ENCODE peak calls at places on chromosomes 1 and 21, in four cellular contexts. O is psoas muscle, Y is MM.1S, K is upper lobe of right lung. A is an unnamed sample.

GRCh38 chr1:8687539-8687938 is 129.9 kb downstream of the RERE start:
- DNase-seq in O (no peak), Y (no peak), K (no peak), A (no peak)

GRCh38 chr1:12405325-12406217 is 175.7 kb downstream of the VPS13D start:
- DNase-seq in O (no peak), Y (no peak), K (no peak), A (no peak)

GRCh38 chr1:27643626-27644368 is 8.8 kb upstream of the FGR start:
- DNase-seq in O (peak), Y (peak), K (no peak), A (no peak)

GRCh38 chr1:101438359-101438758 is 201.5 kb downstream of the S1PR1 start:
- DNase-seq in O (no peak), Y (peak), K (no peak), A (no peak)

GRCh38 chr1:111648826-111649225 is 29.2 kb downstream of the RAP1A start:
- DNase-seq in O (peak), Y (no peak), K (no peak), A (no peak)

GRCh38 chr1:6440198-6441126 is 15.9 kb downstream of the ESPN start:
- DNase-seq in O (no peak), Y (peak), K (peak), A (no peak)

GRCh38 chr1:905071-905749 is 18.5 kb upstream of the SAMD11 start:
- DNase-seq in O (peak), Y (no peak), K (peak), A (no peak)

GRCh38 chr1:23699280-23700179 is 7.9 kb downstream of the RPL11 start:
- DNase-seq in O (no peak), Y (no peak), K (no peak), A (no peak)

GRCh38 chr1:203665986-203666385 is 39.4 kb downstream of the ATP2B4 start:
- DNase-seq in O (no peak), Y (no peak), K (no peak), A (no peak)

GRCh38 chr1:159823401-159823800 is 3.3 kb upstream of the SLAMF8 start:
- DNase-seq in O (no peak), Y (no peak), K (no peak), A (no peak)

GRCh38 chr21:29217818-29218252 is 80.9 kb upstream of the BACH1 start:
- DNase-seq in O (no peak), Y (no peak), K (no peak), A (no peak)

GRCh38 chr1:213724640-213725536 is 262.9 kb upstream of the PROX1 start:
- DNase-seq in O (peak), Y (no peak), K (no peak), A (no peak)

GRCh38 chr1:219296916-219297315 is 123.2 kb downstream of the LYPLAL1 start:
- DNase-seq in O (no peak), Y (no peak), K (no peak), A (no peak)

GRCh38 chr1:112515311-112516009 is 6.7 kb downstream of the WNT2B start:
- DNase-seq in O (no peak), Y (no peak), K (no peak), A (no peak)

GRCh38 chr1:92587445-92587844 is 100.7 kb upstream of the GFI1 start:
- DNase-seq in O (no peak), Y (no peak), K (no peak), A (peak)

GRCh38 chr1:90973897-90974798 is 47.7 kb downstream of the ZNF644 start:
- DNase-seq in O (no peak), Y (no peak), K (no peak), A (no peak)

GRCh38 chr1:205680073-205680851 is at the start of gene SLC45A3:
- DNase-seq in O (peak), Y (peak), K (peak), A (no peak)

GRCh38 chr1:45216861-45217260 is 10.5 kb upstream of the ZSWIM5 start:
- DNase-seq in O (no peak), Y (no peak), K (no peak), A (no peak)

GRCh38 chr1:64309468-64309867 is 106.0 kb downstream of the UBE2U start:
- DNase-seq in O (no peak), Y (no peak), K (no peak), A (no peak)

GRCh38 chr1:38558055-38558454 is 301.5 kb downstream of the RRAGC start:
- DNase-seq in O (no peak), Y (no peak), K (no peak), A (no peak)
- H3K4me3 ChIP-seq in O (no peak), Y (no peak), K (no peak), A (no peak)

GRCh38 chr1:161177112-161177935 is at the start of gene B4GALT3:
- DNase-seq in O (peak), Y (peak), K (peak), A (no peak)
- TF ChIP-seq CTCF in O (peak), Y (peak), K (peak), A (no peak)

DNA sequence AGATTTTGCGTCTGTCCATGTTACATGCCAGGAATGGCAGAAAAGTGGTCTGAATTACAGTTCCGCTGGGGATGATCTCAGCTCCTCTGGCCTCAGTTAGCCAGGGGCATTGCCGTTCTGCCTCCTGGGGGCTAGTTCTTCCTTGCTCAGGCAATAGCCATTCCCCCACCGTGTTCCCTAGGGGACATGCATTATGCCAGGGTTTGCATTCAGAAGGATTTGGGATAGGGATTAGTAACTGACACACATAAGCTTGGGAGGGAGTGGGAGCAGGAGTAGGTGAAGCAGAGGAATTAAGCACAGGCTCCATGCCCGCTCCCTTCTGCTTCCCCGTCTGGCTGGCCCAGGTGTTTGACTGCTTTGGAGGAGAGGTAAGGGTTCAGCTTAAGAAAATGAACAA is 12.7 kb downstream of the LRRC71 start:
- DNase-seq in O (no peak), Y (no peak), K (no peak), A (no peak)
- H3K4me3 ChIP-seq in O (no peak), Y (no peak), K (no peak), A (no peak)

GRCh38 chr1:231965615-231966014 is 339.0 kb downstream of the DISC1 start:
- DNase-seq in O (no peak), Y (no peak), K (no peak), A (no peak)

GRCh38 chr1:231964955-231965354 is 338.4 kb downstream of the DISC1 start:
- DNase-seq in O (no peak), Y (no peak), K (no peak), A (no peak)

GRCh38 chr1:231969078-231969477 is 342.5 kb downstream of the DISC1 start:
- DNase-seq in O (no peak), Y (no peak), K (no peak), A (no peak)

GRCh38 chr1:231964241-231964640 is 337.7 kb downstream of the DISC1 start:
- DNase-seq in O (no peak), Y (no peak), K (no peak), A (no peak)

GRCh38 chr1:231966983-231967382 is 340.4 kb downstream of the DISC1 start:
- DNase-seq in O (no peak), Y (no peak), K (no peak), A (no peak)
- TF ChIP-seq CTCF in O (no peak), Y (no peak), K (no peak), A (no peak)

GRCh38 chr1:189152685-189153084 is 1325.0 kb downstream of the BRINP3 start:
- DNase-seq in O (no peak), Y (no peak), K (no peak), A (no peak)

GRCh38 chr1:189151361-189151760 is 1326.3 kb downstream of the BRINP3 start:
- DNase-seq in O (no peak), Y (peak), K (no peak), A (no peak)

GRCh38 chr1:189149547-189150375 is 1327.9 kb downstream of the BRINP3 start:
- DNase-seq in O (no peak), Y (no peak), K (peak), A (no peak)

DNA sequence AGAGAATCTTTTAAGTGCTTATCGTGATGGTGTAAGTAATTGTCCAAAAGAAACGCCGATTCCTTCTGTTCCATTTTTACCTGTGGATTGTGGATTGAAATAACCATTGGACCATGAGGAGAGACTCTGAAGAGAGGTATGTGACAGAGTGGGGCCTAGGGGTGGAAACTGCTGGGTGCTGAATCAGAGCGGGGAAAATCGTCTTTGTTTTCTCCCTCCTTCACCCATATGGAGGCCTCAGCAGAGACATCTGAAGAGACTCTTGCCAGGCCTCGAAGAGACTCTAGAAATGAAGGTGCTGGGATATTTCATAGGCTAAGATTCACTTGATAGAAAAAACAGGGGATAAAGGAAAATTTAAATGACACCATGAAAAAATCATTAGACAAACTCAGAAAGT is 1327.0 kb downstream of the BRINP3 start:
- DNase-seq in O (no peak), Y (no peak), K (no peak), A (no peak)
- H3K4me3 ChIP-seq in O (no peak), Y (peak), K (no peak), A (no peak)

GRCh38 chr1:210207597-210208450 is 24.8 kb upstream of the SERTAD4 start:
- DNase-seq in O (no peak), Y (no peak), K (no peak), A (no peak)
- TF ChIP-seq CTCF in O (no peak), Y (no peak), K (no peak), A (no peak)

DNA sequence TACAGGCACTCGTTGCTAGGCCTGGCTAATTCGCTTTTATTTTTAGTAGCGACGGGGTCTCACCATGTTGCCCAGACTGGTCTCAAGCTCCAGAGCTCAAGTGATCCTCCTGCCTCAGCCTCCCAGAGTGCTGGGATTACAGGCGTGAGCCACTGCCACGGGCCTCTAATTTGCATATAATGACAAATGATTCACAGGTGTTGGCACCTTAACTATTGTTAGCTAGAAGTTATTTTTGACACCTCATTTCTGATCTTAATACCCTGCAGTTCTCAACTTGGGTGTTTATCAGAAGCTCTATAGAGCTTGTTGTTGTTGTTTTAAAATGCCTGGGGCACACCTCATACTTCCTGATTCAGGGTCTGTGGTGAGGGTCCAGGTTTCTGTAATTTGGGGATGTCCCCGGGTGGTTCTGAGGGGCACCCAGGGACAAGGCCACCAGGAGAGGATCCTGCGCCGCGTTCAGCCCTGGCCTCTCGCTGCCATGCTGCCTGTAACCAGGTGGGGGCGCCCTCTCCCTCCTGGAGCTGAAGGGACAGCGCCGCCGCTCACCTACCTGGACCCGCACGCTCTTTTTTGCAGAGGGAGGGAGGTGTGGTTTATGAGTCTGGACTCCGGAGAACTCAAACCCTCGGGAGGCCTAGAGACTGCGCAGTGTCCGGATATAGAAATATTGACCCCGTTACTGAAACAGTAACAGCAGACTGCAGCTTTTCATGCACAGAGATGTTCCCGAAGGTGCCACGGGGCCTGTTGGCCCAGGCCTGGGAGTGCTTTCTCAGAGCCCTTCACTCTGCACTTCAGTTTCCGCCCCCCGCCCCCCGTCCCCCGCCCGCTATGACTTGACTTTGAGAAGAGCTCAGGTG is 23.0 kb upstream of the NEK2 start:
- DNase-seq in O (peak), Y (peak), K (peak), A (peak)
- H3K4me3 ChIP-seq in O (no peak), Y (peak), K (peak), A (no peak)

GRCh38 chr1:97820470-97821188 is 100.2 kb downstream of the DPYD start:
- DNase-seq in O (no peak), Y (peak), K (no peak), A (no peak)
- TF ChIP-seq CTCF in O (peak), Y (peak), K (peak), A (peak)

DNA sequence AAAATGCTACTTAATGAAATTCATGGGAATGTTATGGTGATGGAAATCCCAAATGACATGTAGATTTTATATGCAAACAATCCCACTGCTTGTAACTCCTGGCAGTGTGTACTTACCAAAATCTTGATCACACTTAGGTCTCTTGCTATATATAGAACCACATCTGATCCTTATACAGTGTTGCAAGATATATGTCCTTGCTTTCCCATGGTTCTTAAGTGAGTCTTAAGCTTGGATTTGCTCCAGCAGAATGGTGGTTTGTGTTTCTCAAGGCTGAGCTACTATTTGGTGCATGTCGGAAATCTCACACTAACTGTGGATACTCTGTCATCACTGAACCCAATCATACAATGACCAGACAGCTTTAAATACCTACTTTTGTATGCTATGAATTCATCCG is 50.0 kb downstream of the KCNJ15 start:
- DNase-seq in O (no peak), Y (no peak), K (no peak), A (no peak)
- H3K4me3 ChIP-seq in O (no peak), Y (no peak), K (no peak), A (no peak)

GRCh38 chr1:209989525-209989924 is 51.5 kb downstream of the SYT14 start:
- DNase-seq in O (no peak), Y (peak), K (no peak), A (no peak)
- TF ChIP-seq CTCF in O (peak), Y (peak), K (no peak), A (no peak)